ENCODE peak calls at places on chromosomes 12 and 14, in six cellular contexts. W, K, Q, M, F and A are unnamed samples.
A peak's percentile ranks its signal among the peaks of the same experiment; 100 is the strongest.

GRCh38 chr12:43976027-43976426 is 140.1 kb downstream of the TMEM117 start:
- DNase-seq in M (no peak), K (no peak), F (no peak), W (no peak), Q (no peak), A (no peak)

GRCh38 chr12:1380171-1380974 is 214.0 kb downstream of the FBXL14 start:
- DNase-seq in K (no peak), W (no peak), F (no peak), M (no peak), Q (no peak), A (no peak)

GRCh38 chr14:104651876-104652260 is 37.5 kb upstream of the INF2 start:
- DNase-seq in Q (no peak), K (no peak), M (no peak), F (no peak), W (no peak), A (no peak)

GRCh38 chr14:91243098-91243483 is 1.4 kb downstream of the GPR68 start:
- DNase-seq in K (no peak), W (no peak), M (no peak), Q (no peak), F (no peak), A (no peak)

GRCh38 chr14:33738481-33738880 is 212.4 kb downstream of the EGLN3 start:
- DNase-seq in W (no peak), M (no peak), F (no peak), K (no peak), Q (no peak), A (no peak)

GRCh38 chr14:104296388-104297312 is 158.3 kb downstream of the KIF26A start:
- DNase-seq in F (no peak), Q (no peak), M (peak; percentile 77), W (no peak), K (no peak), A (no peak)

GRCh38 chr12:48815281-48816110 is 2.8 kb upstream of the CACNB3 start:
- DNase-seq in M (peak; percentile 78), Q (no peak), W (peak; percentile 69), K (peak; percentile 41), F (peak; percentile 79), A (peak; percentile 89)

GRCh38 chr12:116538682-116539264 is 20.4 kb upstream of the MAP1LC3B2 start:
- DNase-seq in F (no peak), K (no peak), W (no peak), Q (no peak), M (no peak), A (no peak)

GRCh38 chr12:46933947-46934346 is 108.2 kb upstream of the SLC38A4 start:
- DNase-seq in Q (no peak), F (no peak), K (peak; percentile 49), M (peak; percentile 71), W (peak; percentile 22), A (peak; percentile 46)

GRCh38 chr12:132545183-132545953 is 55.4 kb downstream of the FBRSL1 start:
- DNase-seq in Q (no peak), K (no peak), F (no peak), W (no peak), M (no peak), A (no peak)

GRCh38 chr14:89276424-89276975 is 140.5 kb downstream of the FOXN3 start:
- DNase-seq in W (no peak), Q (peak; percentile 94), K (no peak), M (no peak), F (no peak), A (peak; percentile 68)

DNA sequence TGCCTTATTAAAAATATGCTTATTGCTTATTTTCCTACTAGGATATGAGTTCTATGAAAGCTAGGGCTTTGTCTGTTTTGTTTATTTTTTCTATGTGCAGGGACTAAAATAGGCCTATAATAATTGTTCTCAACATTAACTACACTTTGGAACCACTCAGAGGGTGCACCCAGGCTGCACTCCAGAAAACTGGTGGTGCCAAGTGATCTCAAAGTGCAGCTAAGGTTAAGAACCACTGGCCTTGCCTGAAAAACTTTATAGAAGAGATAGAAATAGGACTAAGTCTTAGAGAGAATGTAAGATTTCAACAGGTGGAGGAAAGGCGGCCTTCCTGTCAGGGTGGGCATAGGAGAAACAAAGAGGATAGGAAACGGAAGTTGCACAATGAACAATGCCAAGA is 37.7 kb upstream of the NR1H4 start:
- DNase-seq in M (no peak), W (no peak), Q (no peak), K (no peak), F (no peak), A (peak; percentile 9)
- TF ChIP-seq CTCF in M (no peak), W (no peak), Q (no peak), K (no peak), F (no peak), A (no peak)

DNA sequence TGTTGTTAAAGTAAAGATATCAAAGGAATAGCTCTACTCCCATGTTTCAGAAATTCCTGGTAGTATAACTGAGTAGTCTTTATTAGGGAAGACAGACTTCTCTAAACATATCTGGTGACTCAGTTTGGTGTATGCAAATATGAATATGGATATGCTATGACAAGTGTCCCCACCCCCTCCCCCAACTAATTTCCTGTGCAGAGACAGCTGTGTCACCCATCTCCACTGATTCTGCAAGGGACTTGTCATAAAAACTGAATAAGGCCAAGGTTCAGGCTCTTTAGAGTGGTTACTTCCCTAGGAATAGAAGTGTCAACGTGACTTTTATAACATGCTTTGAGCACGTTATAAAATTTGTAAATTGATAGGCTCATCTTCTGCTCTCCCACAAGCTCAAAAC is 429.1 kb downstream of the DAD1 start:
- DNase-seq in W (no peak), K (no peak), M (no peak), Q (no peak), F (no peak), A (peak; percentile 8)
- TF ChIP-seq MYC in W (no peak), K (no peak), M (no peak), Q (no peak), F (no peak), A (no peak)

DNA sequence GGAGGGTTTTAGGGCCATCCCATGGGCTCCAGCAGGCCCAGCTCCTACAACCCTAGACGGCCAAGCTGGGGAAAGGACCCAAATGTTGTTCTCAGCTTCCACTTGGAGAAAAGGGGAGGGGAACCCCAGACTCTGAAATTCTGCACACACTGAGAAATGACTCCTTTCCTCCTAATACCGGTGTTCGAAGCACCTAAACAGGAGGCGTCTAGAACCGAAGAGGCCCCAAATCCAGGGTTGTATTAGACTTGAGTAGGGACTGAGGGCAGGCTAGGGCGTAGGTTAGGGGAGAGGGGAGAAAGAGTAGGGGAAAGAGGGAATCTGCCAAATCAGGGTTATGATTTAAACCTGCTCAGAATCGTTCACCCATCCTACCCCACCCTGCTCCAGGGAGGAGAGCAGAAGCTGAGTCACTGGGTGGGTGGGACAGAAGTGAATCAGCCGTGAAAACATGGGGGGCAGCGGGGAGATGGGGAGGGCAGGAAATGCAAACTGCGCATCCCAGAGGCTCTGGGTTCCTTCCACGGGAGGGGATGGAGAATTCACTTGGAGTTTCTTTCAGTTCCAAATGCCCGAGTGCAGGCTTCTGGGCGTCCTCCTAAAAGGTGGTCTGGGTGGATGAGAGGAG is 1.0 kb downstream of the IGFBP6 start:
- DNase-seq in M (peak; percentile 34), K (no peak), Q (no peak), W (peak; percentile 69), F (no peak), A (no peak)
- TF ChIP-seq POLR2A in M (no peak), K (no peak), Q (no peak), W (peak; percentile 42), F (no peak), A (no peak)

GRCh38 chr14:42921876-42922275 is 1315.2 kb downstream of the LRFN5 start:
- DNase-seq in K (no peak), Q (no peak), M (no peak), W (no peak), F (no peak), A (no peak)

GRCh38 chr14:42930058-42930457 is 1323.4 kb downstream of the LRFN5 start:
- DNase-seq in Q (no peak), W (no peak), F (no peak), K (no peak), M (no peak), A (no peak)

DNA sequence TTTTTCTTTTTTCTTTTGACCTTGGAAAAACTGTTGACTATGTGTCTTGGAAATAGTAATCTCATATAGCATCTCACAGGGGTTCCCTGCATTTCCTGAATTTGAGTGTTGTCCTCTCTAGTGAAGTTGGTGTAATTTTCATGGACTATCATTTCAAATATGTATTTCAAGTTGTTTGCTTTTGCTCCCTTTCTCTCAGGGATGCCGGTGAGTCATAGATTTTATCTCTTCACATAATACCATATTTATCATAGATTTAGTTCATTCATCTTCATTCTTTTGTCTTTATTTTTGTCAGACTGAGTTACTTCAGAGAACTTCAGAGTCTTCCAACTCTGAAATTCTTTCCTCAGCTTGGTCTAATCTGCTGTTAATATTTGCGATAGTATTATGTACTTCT is 1320.6 kb downstream of the LRFN5 start:
- DNase-seq in M (no peak), F (no peak), Q (no peak), K (no peak), W (no peak), A (no peak)
- TF ChIP-seq CTCF in M (no peak), F (no peak), Q (no peak), K (no peak), W (no peak), A (no peak)